ENCODE peak calls at places on chromosomes 4 and X, in five cellular contexts. Y is neuronal stem cell, J is IMR-90, A is H1, M is trophoblast cell. E is an unnamed sample.

GRCh38 chr4:175421506-175421905 is 390.6 kb downstream of the GPM6A start:
- DNase-seq in A (no peak), J (peak), M (no peak), Y (no peak), E (peak)

GRCh38 chr4:7187297-7187592 is 5.1 kb upstream of the SORCS2 start:
- DNase-seq in Y (no peak), A (no peak), J (no peak), M (no peak), E (no peak)

GRCh38 chr4:28868831-28869230 is 1851.3 kb upstream of the PCDH7 start:
- DNase-seq in A (no peak), J (no peak), M (no peak), Y (no peak), E (no peak)

GRCh38 chr4:177320721-177321120 is 11.0 kb downstream of the NEIL3 start:
- DNase-seq in M (no peak), A (no peak), Y (no peak), J (no peak), E (no peak)

GRCh38 chrX:49039598-49040375 is 3.4 kb downstream of the TFE3 start:
- DNase-seq in J (peak), Y (peak), A (peak), M (peak), E (peak)

GRCh38 chrX:145727476-145727875 is 90.2 kb upstream of the SLITRK2 start:
- DNase-seq in M (no peak), Y (no peak), J (no peak), A (no peak), E (no peak)

GRCh38 chr4:20043992-20044391 is 207.7 kb upstream of the SLIT2 start:
- DNase-seq in M (no peak), J (no peak), Y (no peak), A (no peak), E (peak)

GRCh38 chr4:127304356-127304755 is 328.4 kb upstream of the INTU start:
- DNase-seq in M (no peak), J (peak), Y (no peak), A (no peak), E (peak)

GRCh38 chr4:155734065-155734464 is 24.8 kb upstream of the GUCY1B1 start:
- DNase-seq in Y (no peak), M (no peak), A (no peak), J (peak), E (peak)

GRCh38 chr4:158094413-158095110 is 78.3 kb downstream of the GASK1B start:
- DNase-seq in M (peak), J (peak), Y (no peak), A (no peak), E (no peak)

GRCh38 chrX:37785569-37785968 is 5.7 kb downstream of the CYBB start:
- DNase-seq in A (no peak), M (peak), J (no peak), Y (no peak), E (no peak)

GRCh38 chrX:113935516-113935915 is 648.4 kb upstream of the HTR2C start:
- DNase-seq in A (no peak), J (no peak), M (no peak), Y (no peak), E (no peak)

GRCh38 chrX:97117572-97117971 is 233.9 kb downstream of the RPA4 start:
- DNase-seq in Y (no peak), M (no peak), J (no peak), A (no peak), E (no peak)

GRCh38 chr4:10917475-10918103 is 233.0 kb upstream of the CLNK start:
- DNase-seq in Y (no peak), J (no peak), M (no peak), A (no peak), E (no peak)

GRCh38 chr4:152784490-152785195 is 4.9 kb downstream of the ARFIP1 start:
- DNase-seq in A (no peak), J (peak), M (peak), Y (no peak), E (peak)

GRCh38 chr4:155999743-156000142 is 46.1 kb upstream of the CTSO start:
- DNase-seq in M (no peak), J (no peak), A (peak), Y (peak), E (peak)

GRCh38 chrX:123993904-123994635 is 32.6 kb downstream of the STAG2 start:
- DNase-seq in M (no peak), A (no peak), J (peak), Y (no peak), E (peak)

GRCh38 chr4:107147864-107148263 is 111.8 kb upstream of the DKK2 start:
- DNase-seq in M (no peak), A (no peak), Y (no peak), J (no peak), E (no peak)

GRCh38 chrX:133495464-133496391 is 80.4 kb upstream of the GPC4 start:
- DNase-seq in J (peak), M (no peak), Y (no peak), A (no peak), E (peak)

GRCh38 chr4:168830777-168831512 is 179.1 kb downstream of the CBR4 start:
- DNase-seq in A (no peak), J (no peak), M (no peak), Y (no peak), E (peak)

GRCh38 chr4:112325522-112325921 is 28.4 kb downstream of the ALPK1 start:
- DNase-seq in J (no peak), M (no peak), A (no peak), Y (no peak), E (no peak)

GRCh38 chr4:180380733-180381132 is 1862.5 kb upstream of the TENM3 start:
- DNase-seq in J (peak), Y (no peak), M (no peak), A (no peak), E (peak)

GRCh38 chr4:121408-122084 is 2.8 kb upstream of the ZNF718 start:
- DNase-seq in A (peak), Y (no peak), M (no peak), J (no peak), E (no peak)

GRCh38 chr4:129282293-129282692 is 186.3 kb downstream of the C4orf33 start:
- DNase-seq in M (no peak), Y (no peak), J (no peak), A (no peak), E (no peak)

GRCh38 chrX:122245175-122245574 is 938.9 kb upstream of the GRIA3 start:
- DNase-seq in A (no peak), J (no peak), Y (no peak), M (no peak), E (no peak)

GRCh38 chr4:106502106-106502699 is 133.6 kb upstream of the GIMD1 start:
- DNase-seq in A (peak), M (peak), J (peak), Y (peak), E (peak)

GRCh38 chr4:1026115-1026514 is 14.7 kb downstream of the FGFRL1 start:
- DNase-seq in J (peak), M (no peak), A (no peak), Y (no peak), E (peak)

GRCh38 chr4:145280541-145280940 is 100.2 kb upstream of the OTUD4 start:
- DNase-seq in J (no peak), A (no peak), M (no peak), Y (no peak), E (no peak)

GRCh38 chrX:31199770-31200114 is 127.9 kb upstream of the FTHL17 start:
- DNase-seq in J (no peak), Y (no peak), A (no peak), M (no peak), E (no peak)

GRCh38 chr4:62131049-62131448 is 930.9 kb downstream of the ADGRL3 start:
- DNase-seq in M (no peak), A (no peak), J (no peak), Y (no peak), E (no peak)

GRCh38 chr4:83440899-83441298 is 14.7 kb downstream of the HELQ start:
- DNase-seq in A (no peak), Y (no peak), J (no peak), M (no peak), E (no peak)

GRCh38 chr4:109966891-109967481 is 54.3 kb downstream of the EGF start:
- DNase-seq in A (no peak), Y (no peak), M (no peak), J (no peak), E (no peak)

GRCh38 chrX:31012509-31013025 is 59.3 kb downstream of the FTHL17 start:
- DNase-seq in M (no peak), A (no peak), J (no peak), Y (no peak), E (no peak)

GRCh38 chr4:62014982-62015739 is 815.0 kb downstream of the ADGRL3 start:
- DNase-seq in M (no peak), J (no peak), A (no peak), Y (no peak), E (no peak)

GRCh38 chr4:64306255-64306565 is 103.0 kb downstream of the TECRL start:
- DNase-seq in M (no peak), A (no peak), Y (no peak), J (no peak), E (no peak)

DNA sequence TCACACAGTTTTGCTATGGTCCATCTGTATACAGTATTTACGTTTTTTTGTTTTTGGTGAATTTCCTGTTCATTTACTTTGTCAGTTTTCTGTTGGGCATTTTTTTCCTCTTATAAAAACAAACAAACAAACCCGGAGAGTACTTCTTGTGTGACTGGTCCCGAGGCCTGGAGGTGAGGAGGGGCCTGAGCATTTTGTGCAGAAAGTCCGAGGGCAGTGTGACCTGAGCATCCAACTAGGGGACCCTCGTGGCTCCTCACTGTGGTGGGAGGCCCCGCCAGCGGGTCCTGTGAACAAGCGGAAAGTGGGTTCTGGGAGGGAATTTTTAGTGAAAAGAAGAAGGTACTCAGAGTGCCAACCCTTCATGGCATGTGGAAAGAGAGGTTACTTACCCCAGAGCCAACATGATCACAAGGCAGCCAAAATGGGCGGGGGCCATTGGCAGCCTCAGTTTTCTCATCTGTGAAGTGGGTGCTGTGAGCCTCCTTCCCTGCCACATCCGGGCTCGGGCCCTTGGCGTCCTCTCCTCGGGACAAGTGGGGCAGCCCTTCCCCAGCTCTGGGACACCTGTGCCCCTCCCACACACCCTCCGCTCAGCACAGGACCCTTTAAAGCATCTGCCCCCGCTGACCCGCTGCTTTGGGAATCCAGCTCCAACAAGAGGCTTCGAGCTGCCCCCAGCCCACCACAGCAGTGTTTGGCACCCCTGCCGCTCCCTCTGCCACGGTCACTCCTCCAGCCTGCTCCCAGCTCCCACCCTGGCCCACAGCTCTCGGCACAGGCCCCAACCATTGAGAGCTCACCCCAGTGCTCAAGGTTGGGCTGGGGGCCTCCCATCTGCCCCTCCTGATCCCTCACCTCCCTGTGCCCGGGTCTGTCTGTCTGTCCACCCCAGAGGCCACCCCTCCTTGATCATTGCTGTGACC is 22.8 kb upstream of the GPR78 start:
- DNase-seq in M (no peak), J (no peak), Y (no peak), A (no peak), E (no peak)
- H3K4ac ChIP-seq in M (peak), J (no peak), Y (no peak), A (no peak), E (no peak)

GRCh38 chrX:153494061-153494460 is 719 bp upstream of the BGN start:
- DNase-seq in A (no peak), Y (no peak), J (peak), M (no peak), E (peak)

GRCh38 chrX:153494541-153495361 is at the start of gene BGN:
- DNase-seq in A (peak), J (peak), Y (no peak), M (peak), E (peak)

GRCh38 chrX:153495903-153496629 is 1.3 kb downstream of the BGN start:
- DNase-seq in M (no peak), A (no peak), Y (no peak), J (no peak), E (no peak)

GRCh38 chrX:153493085-153493484 is 1.7 kb upstream of the BGN start:
- DNase-seq in A (no peak), M (no peak), Y (no peak), J (no peak), E (no peak)

DNA sequence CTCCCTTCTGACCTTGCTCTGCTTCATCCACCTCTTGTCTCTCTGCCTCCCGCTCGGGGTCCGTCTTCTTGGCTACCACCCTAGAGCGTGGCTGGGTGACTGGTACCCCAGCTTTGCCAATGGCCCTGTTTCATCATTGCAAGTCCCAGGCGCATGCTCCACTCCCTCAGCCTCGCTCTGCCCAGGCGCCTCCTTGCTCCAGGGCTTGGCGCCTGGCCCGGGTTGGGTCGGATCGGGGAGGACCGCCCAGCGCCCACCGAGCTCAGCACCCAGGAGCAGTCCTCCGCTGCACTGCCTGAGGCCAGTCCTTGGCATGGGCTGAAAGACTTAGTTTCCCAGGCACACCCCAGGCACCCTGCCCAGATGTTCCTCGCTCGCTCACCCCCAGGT is 577 bp downstream of the BGN start:
- DNase-seq in A (no peak), M (no peak), Y (no peak), J (peak), E (no peak)
- H3K4me3 ChIP-seq in A (peak), M (no peak), Y (no peak), J (peak), E (peak)

GRCh38 chrX:7606253-7606652 is 236.7 kb upstream of the VCX start:
- DNase-seq in J (no peak), A (no peak), M (no peak), Y (no peak), E (no peak)

DNA sequence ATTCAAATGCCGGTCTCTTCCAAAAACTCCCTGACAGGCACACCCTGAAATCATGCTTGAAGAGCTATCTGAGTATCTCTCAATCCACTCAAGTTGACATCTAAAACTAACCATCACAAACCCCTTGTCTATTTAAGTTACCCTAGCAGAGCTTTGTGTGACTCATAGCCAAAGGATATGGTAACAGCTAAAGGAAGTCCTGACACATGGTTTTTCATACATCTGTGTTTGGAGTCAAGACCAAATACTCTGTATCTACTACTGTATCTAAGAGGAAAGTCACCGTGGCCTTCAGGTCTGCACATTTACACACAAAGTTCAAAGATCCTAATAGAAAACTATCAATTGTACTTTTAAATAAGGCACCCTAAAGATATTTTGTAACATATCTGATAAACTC is 239.6 kb upstream of the VCX start:
- DNase-seq in A (no peak), J (no peak), Y (no peak), M (no peak), E (no peak)
- H3K14ac ChIP-seq in A (no peak), J (no peak), Y (no peak), M (no peak), E (no peak)

GRCh38 chr4:39976141-39976944 is 1.4 kb downstream of the PDS5A start:
- DNase-seq in Y (peak), M (peak), A (peak), J (peak), E (peak)
- H3K4ac ChIP-seq in Y (no peak), M (peak), A (no peak), J (peak), E (peak)

DNA sequence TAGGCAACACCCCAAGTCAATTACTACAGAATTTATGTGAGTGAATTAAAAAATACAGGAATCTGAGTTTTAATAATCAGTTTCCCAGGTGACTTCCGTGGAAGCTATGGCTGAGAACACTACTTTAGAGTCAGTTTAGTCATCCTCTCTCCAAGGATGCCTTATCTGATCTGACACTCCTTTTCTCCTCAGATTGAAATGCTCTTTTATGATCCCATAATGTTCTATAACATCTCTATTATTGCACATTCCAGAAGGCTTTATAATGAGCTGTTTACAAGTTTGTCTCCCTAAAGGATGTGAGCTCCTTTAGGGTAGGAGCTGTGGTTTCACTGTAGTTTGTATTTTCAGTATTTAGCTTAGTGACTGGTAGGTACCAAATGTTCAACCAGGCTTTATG is 90.0 kb downstream of the GPRIN3 start:
- DNase-seq in M (no peak), A (no peak), J (no peak), Y (no peak), E (no peak)
- H3K4me3 ChIP-seq in M (no peak), A (no peak), J (no peak), Y (no peak), E (no peak)

GRCh38 chr4:26320453-26321325 is at the start of gene RBPJ:
- DNase-seq in A (peak), M (peak), J (peak), Y (peak), E (peak)

GRCh38 chr4:26317766-26318165 is 3.0 kb upstream of the RBPJ start:
- DNase-seq in M (peak), A (no peak), Y (no peak), J (no peak), E (no peak)

GRCh38 chr4:26321326-26322276 is 787 bp downstream of the RBPJ start:
- DNase-seq in J (peak), Y (no peak), A (peak), M (no peak), E (peak)

GRCh38 chr4:26320159-26320452 is 708 bp upstream of the RBPJ start:
- DNase-seq in Y (no peak), J (peak), A (no peak), M (no peak), E (peak)

GRCh38 chr4:26319467-26320158 is 1.2 kb upstream of the RBPJ start:
- DNase-seq in J (peak), M (peak), A (peak), Y (peak), E (peak)
- H3K14ac ChIP-seq in J (peak), M (peak), A (no peak), Y (no peak), E (peak)

GRCh38 chrX:38803609-38804480 is 2.6 kb downstream of the MID1IP1 start:
- DNase-seq in M (peak), Y (peak), A (peak), J (peak), E (peak)
- H3K4ac ChIP-seq in M (peak), Y (no peak), A (peak), J (peak), E (peak)

GRCh38 chrX:55451990-55452824 is at the start of gene MAGEH1:
- DNase-seq in J (peak), Y (peak), M (peak), A (peak), E (peak)
- H3K4me3 ChIP-seq in J (peak), Y (peak), M (peak), A (peak), E (peak)

GRCh38 chrX:17375631-17376380 is 806 bp downstream of the NHS start:
- DNase-seq in M (peak), Y (peak), A (peak), J (peak), E (peak)
- H3K14ac ChIP-seq in M (no peak), Y (no peak), A (no peak), J (no peak), E (no peak)

DNA sequence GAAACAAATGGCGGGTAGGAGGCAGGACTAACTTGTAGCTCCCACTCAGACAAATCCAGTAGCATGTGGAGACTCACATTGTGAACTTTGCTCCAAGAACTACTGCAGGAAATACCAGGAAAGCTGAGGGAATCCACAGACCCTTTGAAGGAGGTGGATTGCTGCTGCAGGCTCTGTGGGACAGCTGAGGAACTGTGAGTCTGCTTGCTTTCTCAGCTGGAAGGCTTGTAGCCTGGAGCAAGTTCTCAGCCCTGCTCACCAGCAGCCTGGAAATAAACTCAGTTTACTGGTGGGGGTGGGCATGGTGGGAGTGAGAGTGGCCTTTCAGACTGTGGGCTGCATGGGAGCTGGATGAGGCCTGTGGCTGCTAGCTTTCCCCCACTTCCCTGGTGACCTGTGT is 16.0 kb downstream of the RTL3 start:
- DNase-seq in A (no peak), J (peak), M (no peak), Y (no peak), E (peak)
- H3K4ac ChIP-seq in A (no peak), J (no peak), M (no peak), Y (no peak), E (no peak)